ENCODE peak calls at places on chromosomes 3 and 15, in five cellular contexts. O is mucosa of descending colon, G is heart right ventricle, H is adrenal gland, Q is A673. R is an unnamed sample. For H3K4me1 and H3K36me3, the result is how much of the 10 kb centered on the place peaks cover.

GRCh38 chr3:49673715-49674490 is at the start of gene APEH:
- DNase-seq in O (peak), G (peak), H (peak), Q (peak), R (peak)

GRCh38 chr3:40753956-40754355 is 229.2 kb downstream of the ZNF621 start:
- DNase-seq in O (no peak), G (no peak), H (no peak), Q (no peak), R (no peak)

GRCh38 chr15:55835866-55836265 is 92.9 kb upstream of the PRTG start:
- DNase-seq in O (no peak), G (no peak), H (no peak), Q (no peak), R (no peak)

GRCh38 chr3:181327349-181327748 is 337.8 kb upstream of the DNAJC19 start:
- DNase-seq in O (no peak), G (no peak), H (no peak), Q (no peak), R (no peak)

GRCh38 chr3:156631323-156631722 is 43.1 kb upstream of the TIPARP start:
- DNase-seq in O (no peak), G (no peak), H (no peak), Q (no peak), R (no peak)

GRCh38 chr15:54687628-54688027 is 509.1 kb downstream of the RSL24D1 start:
- DNase-seq in O (no peak), G (no peak), H (no peak), Q (no peak), R (no peak)

GRCh38 chr3:49454457-49454856 is 15.6 kb upstream of the DAG1 start:
- DNase-seq in O (no peak), G (no peak), H (no peak), Q (no peak), R (no peak)

GRCh38 chr3:72567474-72567873 is 280.8 kb downstream of the SHQ1 start:
- DNase-seq in O (no peak), G (no peak), H (no peak), Q (no peak), R (no peak)

GRCh38 chr15:83304861-83305661 is 20.6 kb upstream of the BNC1 start:
- DNase-seq in O (no peak), G (no peak), H (no peak), Q (no peak), R (no peak)

GRCh38 chr3:38029400-38030125 is at the start of gene PLCD1:
- DNase-seq in O (peak), G (peak), H (peak), Q (no peak), R (peak)

GRCh38 chr15:87645723-87646122 is 610.8 kb downstream of the NTRK3 start:
- DNase-seq in O (no peak), G (no peak), H (no peak), Q (no peak), R (no peak)

GRCh38 chr3:129616291-129616690 is 9.8 kb upstream of the PLXND1 start:
- DNase-seq in O (peak), G (no peak), H (peak), Q (no peak), R (no peak)

GRCh38 chr15:77027111-77027696 is 32.3 kb downstream of the PSTPIP1 start:
- DNase-seq in O (no peak), G (no peak), H (no peak), Q (no peak), R (no peak)

GRCh38 chr3:156037356-156037755 is 83.0 kb upstream of the KCNAB1 start:
- DNase-seq in O (no peak), G (no peak), H (no peak), Q (no peak), R (no peak)

GRCh38 chr3:13070622-13071021 is 2.6 kb downstream of the IQSEC1 start:
- DNase-seq in O (no peak), G (no peak), H (no peak), Q (no peak), R (no peak)

GRCh38 chr3:194671511-194671899 is 486 bp downstream of the LSG1 start:
- DNase-seq in O (no peak), G (no peak), H (no peak), Q (peak), R (no peak)

GRCh38 chr3:2517479-2518188 is 419.0 kb downstream of the CNTN4 start:
- DNase-seq in O (no peak), G (no peak), H (no peak), Q (no peak), R (no peak)

GRCh38 chr15:66614456-66615174 is 48.8 kb upstream of the LCTL start:
- DNase-seq in O (no peak), G (no peak), H (no peak), Q (no peak), R (no peak)

GRCh38 chr3:87426916-87427315 is 150.5 kb upstream of the POU1F1 start:
- DNase-seq in O (no peak), G (no peak), H (no peak), Q (peak), R (no peak)

GRCh38 chr3:50661321-50661837 is 13.3 kb upstream of the DOCK3 start:
- DNase-seq in O (no peak), G (no peak), H (no peak), Q (no peak), R (no peak)

GRCh38 chr15:95459288-95459687 is 871.2 kb upstream of the NR2F2 start:
- DNase-seq in O (no peak), G (no peak), H (no peak), Q (peak), R (no peak)

GRCh38 chr15:27828721-27829120 is 270.4 kb downstream of the OCA2 start:
- DNase-seq in O (no peak), G (no peak), H (no peak), Q (no peak), R (no peak)

GRCh38 chr3:23961064-23961463 is 16.0 kb downstream of the NR1D2 start:
- DNase-seq in O (no peak), G (no peak), H (no peak), Q (no peak), R (no peak)

GRCh38 chr15:40310001-40310959 is 2.5 kb upstream of the PLCB2 start:
- DNase-seq in O (peak), G (peak), H (no peak), Q (peak), R (peak)

GRCh38 chr3:26070854-26071253 is 281.0 kb downstream of the OXSM start:
- DNase-seq in O (no peak), G (no peak), H (no peak), Q (no peak), R (no peak)

GRCh38 chr3:151553873-151554272 is 93.0 kb upstream of the IGSF10 start:
- DNase-seq in O (no peak), G (no peak), H (peak), Q (peak), R (no peak)

GRCh38 chr15:60583946-60584345 is 105.0 kb upstream of the ICE2 start:
- DNase-seq in O (no peak), G (no peak), H (no peak), Q (no peak), R (no peak)

GRCh38 chr15:60589253-60589652 is 110.3 kb upstream of the ICE2 start:
- DNase-seq in O (no peak), G (no peak), H (no peak), Q (no peak), R (no peak)

GRCh38 chr15:60584355-60585023 is 105.5 kb upstream of the ICE2 start:
- DNase-seq in O (no peak), G (no peak), H (no peak), Q (no peak), R (no peak)

GRCh38 chr15:60583194-60583593 is 104.3 kb upstream of the ICE2 start:
- DNase-seq in O (no peak), G (no peak), H (peak), Q (no peak), R (no peak)

GRCh38 chr15:60585743-60586708 is 107.1 kb upstream of the ICE2 start:
- DNase-seq in O (no peak), G (peak), H (peak), Q (peak), R (peak)
- H3K4me1 ChIP-seq in O (under half), G (under half), H (half or more), Q (under half), R (under half)

GRCh38 chr3:189272500-189273119 is 100.8 kb downstream of the TPRG1 start:
- DNase-seq in O (no peak), G (no peak), H (no peak), Q (peak), R (no peak)
- TF ChIP-seq CTCF in O (no peak), G (no peak), H (no peak), Q (peak), R (no peak)

GRCh38 chr3:126558336-126559071 is at the start of gene C3orf22:
- DNase-seq in O (no peak), G (no peak), H (no peak), Q (no peak), R (no peak)

GRCh38 chr3:126557761-126558160 is 971 bp downstream of the C3orf22 start:
- DNase-seq in O (no peak), G (no peak), H (no peak), Q (no peak), R (no peak)

GRCh38 chr3:126567696-126568438 is 9.1 kb upstream of the C3orf22 start:
- DNase-seq in O (no peak), G (no peak), H (no peak), Q (no peak), R (peak)

GRCh38 chr3:126557415-126557745 is 1.4 kb downstream of the C3orf22 start:
- DNase-seq in O (no peak), G (no peak), H (no peak), Q (no peak), R (no peak)

GRCh38 chr3:126562737-126563276 is 4.1 kb upstream of the C3orf22 start:
- DNase-seq in O (no peak), G (no peak), H (no peak), Q (no peak), R (no peak)
- H3K36me3 ChIP-seq in O (under half), G (under half), H (under half), Q (under half), R (under half)

DNA sequence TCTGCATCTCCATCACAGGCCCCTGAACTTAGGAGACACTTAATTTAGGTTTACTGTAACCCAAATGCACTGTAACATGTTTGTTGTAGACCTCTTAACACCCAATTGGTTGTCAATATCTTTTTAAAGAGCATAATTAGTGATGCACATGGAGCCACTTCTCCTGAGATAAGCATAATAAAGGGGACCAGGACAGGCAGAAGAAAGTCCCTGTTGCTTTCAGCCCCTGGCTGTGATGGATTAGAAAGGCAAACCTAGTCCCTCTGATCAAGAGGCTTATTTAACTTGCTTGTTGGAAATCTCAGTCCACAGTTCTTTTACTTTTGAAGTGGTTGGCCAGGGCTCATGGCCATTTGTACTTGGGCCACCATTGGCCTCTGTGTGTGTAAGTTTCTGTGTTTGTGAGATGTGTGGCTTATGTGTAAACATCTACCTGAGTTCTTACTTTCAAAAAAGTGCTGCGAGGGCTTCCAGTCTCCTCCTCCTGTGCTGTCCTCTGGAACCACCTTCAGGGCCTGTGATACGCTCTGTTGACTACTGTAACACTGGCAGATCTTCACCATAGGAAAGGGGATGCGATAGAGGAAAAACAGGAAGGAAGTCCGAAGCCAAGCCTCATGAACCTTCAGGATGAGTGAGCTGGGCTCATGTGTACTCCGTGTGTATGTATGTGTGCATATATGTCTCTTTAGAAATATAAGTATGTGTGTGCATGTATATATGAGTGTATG is 136.2 kb downstream of the EPHB1 start:
- DNase-seq in O (no peak), G (no peak), H (no peak), Q (no peak), R (no peak)
- H3K4me1 ChIP-seq in O (under half), G (under half), H (under half), Q (under half), R (under half)

DNA sequence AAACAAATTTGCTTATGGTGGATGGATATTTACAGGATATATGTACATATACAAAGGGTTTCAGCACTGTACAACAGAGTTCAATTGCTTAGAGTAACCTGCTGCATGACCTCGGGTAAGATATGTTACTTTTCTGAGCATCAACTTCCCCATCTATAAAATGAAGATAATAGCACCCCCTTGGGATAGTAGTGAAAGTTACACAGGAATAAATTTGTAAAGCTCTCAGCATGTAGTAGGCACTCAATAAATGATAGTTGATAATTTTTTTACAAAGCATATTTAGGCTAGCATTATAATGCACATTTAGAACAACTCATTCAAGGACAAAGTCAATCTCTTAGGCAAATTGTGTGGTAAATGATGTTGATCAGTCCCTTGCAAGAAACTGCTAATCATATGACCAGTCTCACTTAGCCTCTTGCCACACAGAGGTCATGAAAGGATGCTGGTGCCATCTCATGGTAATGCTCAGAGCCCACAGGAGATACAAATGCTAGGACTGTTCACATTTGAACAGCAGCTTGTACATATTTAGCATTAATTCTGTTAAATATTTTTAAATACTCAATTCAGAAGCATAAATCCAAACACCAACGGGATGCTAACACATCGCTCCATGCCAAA is 123.9 kb downstream of the MAGI1 start:
- DNase-seq in O (no peak), G (no peak), H (peak), Q (peak), R (no peak)
- TF ChIP-seq CTCF in O (no peak), G (no peak), H (peak), Q (peak), R (no peak)

GRCh38 chr3:183954875-183955274 is 62.8 kb downstream of the ABCC5 start:
- DNase-seq in O (no peak), G (no peak), H (no peak), Q (no peak), R (no peak)
- H3K36me3 ChIP-seq in O (under half), G (half or more), H (under half), Q (under half), R (under half)

GRCh38 chr15:98723195-98723594 is 74.9 kb downstream of the IGF1R start:
- DNase-seq in O (no peak), G (no peak), H (no peak), Q (no peak), R (no peak)

GRCh38 chr15:98722645-98723044 is 74.3 kb downstream of the IGF1R start:
- DNase-seq in O (no peak), G (no peak), H (no peak), Q (no peak), R (no peak)

GRCh38 chr15:98725874-98726273 is 77.5 kb downstream of the IGF1R start:
- DNase-seq in O (no peak), G (no peak), H (no peak), Q (no peak), R (no peak)

GRCh38 chr15:98724017-98724416 is 75.7 kb downstream of the IGF1R start:
- DNase-seq in O (no peak), G (no peak), H (no peak), Q (no peak), R (no peak)

GRCh38 chr15:98724495-98724894 is 76.2 kb downstream of the IGF1R start:
- DNase-seq in O (no peak), G (no peak), H (no peak), Q (no peak), R (no peak)
- H3K4me1 ChIP-seq in O (under half), G (under half), H (half or more), Q (under half), R (under half)

R was measured in lung.